ENCODE peak calls at places on chromosome 13, in seven cellular contexts. D is heart right ventricle, C is tibial artery, T is Peyer's patch, Q is right lobe of liver, Z is AG04450, W is adrenal gland. K is an unnamed sample.
A peak's percentile ranks its signal among the peaks of the same experiment; 100 is the strongest.

GRCh38 chr13:104014803-104015645 is 948.8 kb upstream of the SLC10A2 start:
- DNase-seq in D (no peak), C (no peak), T (no peak), Q (no peak), Z (no peak), W (no peak), K (no peak)

GRCh38 chr13:23824355-23824754 is 64.8 kb downstream of the MIPEP start:
- DNase-seq in D (no peak), C (peak; percentile 81), T (no peak), Q (no peak), Z (no peak), W (no peak), K (no peak)

GRCh38 chr13:64130170-64130569 is 2714.5 kb upstream of the PCDH20 start:
- DNase-seq in D (no peak), C (no peak), T (no peak), Q (no peak), Z (no peak), W (no peak), K (no peak)

GRCh38 chr13:57629391-57629804 is 2.1 kb upstream of the PCDH17 start:
- DNase-seq in D (peak; percentile 14), C (peak; percentile 61), T (no peak), Q (no peak), Z (no peak), W (peak; percentile 19), K (no peak)

GRCh38 chr13:77176350-77176749 is 149.4 kb upstream of the FBXL3 start:
- DNase-seq in D (no peak), C (no peak), T (no peak), Q (no peak), Z (peak; percentile 42), W (no peak), K (no peak)

GRCh38 chr13:43805071-43805468 is 18.3 kb upstream of the ENOX1 start:
- DNase-seq in D (no peak), C (no peak), T (no peak), Q (no peak), Z (peak; percentile 54), W (no peak), K (no peak)

GRCh38 chr13:63636231-63636993 is 2220.8 kb upstream of the PCDH20 start:
- DNase-seq in D (no peak), C (no peak), T (no peak), Q (no peak), Z (no peak), W (no peak), K (no peak)

GRCh38 chr13:110330491-110331001 is 23.5 kb downstream of the COL4A2 start:
- DNase-seq in D (no peak), C (peak; percentile 60), T (peak; percentile 47), Q (no peak), Z (no peak), W (no peak), K (no peak)

GRCh38 chr13:94480672-94481145 is 1.2 kb upstream of the DCT start:
- DNase-seq in D (peak; percentile 16), C (no peak), T (no peak), Q (no peak), Z (no peak), W (no peak), K (peak; percentile 45)

GRCh38 chr13:73870036-73870741 is 264.0 kb downstream of the KLF12 start:
- DNase-seq in D (no peak), C (no peak), T (no peak), Q (no peak), Z (no peak), W (no peak), K (no peak)

GRCh38 chr13:24680258-24680920 is at the start of gene ATP12A:
- DNase-seq in D (no peak), C (no peak), T (peak; percentile 61), Q (no peak), Z (no peak), W (no peak), K (no peak)

GRCh38 chr13:87122551-87122950 is 548.6 kb upstream of the SLITRK5 start:
- DNase-seq in D (no peak), C (no peak), T (no peak), Q (no peak), Z (no peak), W (no peak), K (no peak)

GRCh38 chr13:113245858-113246791 is 36.7 kb downstream of the CUL4A start:
- DNase-seq in D (no peak), C (no peak), T (no peak), Q (no peak), Z (no peak), W (no peak), K (no peak)

GRCh38 chr13:43786766-43787517 is at the start of gene ENOX1:
- DNase-seq in D (peak; percentile 78), C (peak; percentile 70), T (peak; percentile 47), Q (peak; percentile 58), Z (peak; percentile 49), W (peak; percentile 46), K (peak; percentile 62)

GRCh38 chr13:74444877-74445479 is 310.8 kb upstream of the KLF12 start:
- DNase-seq in D (no peak), C (no peak), T (no peak), Q (no peak), Z (no peak), W (no peak), K (no peak)

GRCh38 chr13:24277721-24278120 is 31.7 kb upstream of the C1QTNF9 start:
- DNase-seq in D (no peak), C (no peak), T (no peak), Q (no peak), Z (no peak), W (no peak), K (no peak)

GRCh38 chr13:24254151-24254810 is 55.1 kb upstream of the C1QTNF9 start:
- DNase-seq in D (no peak), C (no peak), T (peak; percentile 62), Q (no peak), Z (peak; percentile 10), W (no peak), K (no peak)

GRCh38 chr13:40640202-40640601 is 26.2 kb downstream of the FOXO1 start:
- DNase-seq in D (no peak), C (no peak), T (no peak), Q (no peak), Z (no peak), W (no peak), K (no peak)
- H3K27ac ChIP-seq in D (no peak overlapping the region), C (no peak overlapping the region), T (no peak overlapping the region), Q (no peak overlapping the region), Z (no peak overlapping the region), W (peak overlapping the region; percentile 82), K (peak overlapping the region; percentile 59)

GRCh38 chr13:82698383-82698782 is 1183.9 kb downstream of the SLITRK1 start:
- DNase-seq in D (no peak), C (no peak), T (no peak), Q (no peak), Z (no peak), W (no peak), K (no peak)

GRCh38 chr13:82688400-82688999 is 1193.8 kb downstream of the SLITRK1 start:
- DNase-seq in D (no peak), C (no peak), T (no peak), Q (no peak), Z (no peak), W (no peak), K (no peak)

GRCh38 chr13:82698941-82699340 is 1183.3 kb downstream of the SLITRK1 start:
- DNase-seq in D (no peak), C (no peak), T (no peak), Q (no peak), Z (no peak), W (no peak), K (no peak)

GRCh38 chr13:82693607-82694006 is 1188.7 kb downstream of the SLITRK1 start:
- DNase-seq in D (no peak), C (no peak), T (no peak), Q (no peak), Z (no peak), W (no peak), K (no peak)
- TF ChIP-seq CTCF in D (no peak), C (no peak), T (no peak), Q (no peak), Z (no peak), W (no peak), K (no peak)

GRCh38 chr13:20192470-20193141 is at the start of gene GJB2:
- DNase-seq in D (peak; percentile 23), C (no peak), T (peak; percentile 61), Q (peak; percentile 68), Z (no peak), W (no peak), K (no peak)

GRCh38 chr13:20191311-20191901 is 1.3 kb downstream of the GJB2 start:
- DNase-seq in D (no peak), C (no peak), T (peak; percentile 62), Q (peak; percentile 73), Z (no peak), W (no peak), K (peak; percentile 34)

GRCh38 chr13:20193142-20193923 is 595 bp upstream of the GJB2 start:
- DNase-seq in D (no peak), C (no peak), T (no peak), Q (no peak), Z (no peak), W (no peak), K (no peak)

GRCh38 chr13:20190481-20191310 is 2.0 kb downstream of the GJB2 start:
- DNase-seq in D (no peak), C (no peak), T (no peak), Q (no peak), Z (peak; percentile 39), W (no peak), K (no peak)

DNA sequence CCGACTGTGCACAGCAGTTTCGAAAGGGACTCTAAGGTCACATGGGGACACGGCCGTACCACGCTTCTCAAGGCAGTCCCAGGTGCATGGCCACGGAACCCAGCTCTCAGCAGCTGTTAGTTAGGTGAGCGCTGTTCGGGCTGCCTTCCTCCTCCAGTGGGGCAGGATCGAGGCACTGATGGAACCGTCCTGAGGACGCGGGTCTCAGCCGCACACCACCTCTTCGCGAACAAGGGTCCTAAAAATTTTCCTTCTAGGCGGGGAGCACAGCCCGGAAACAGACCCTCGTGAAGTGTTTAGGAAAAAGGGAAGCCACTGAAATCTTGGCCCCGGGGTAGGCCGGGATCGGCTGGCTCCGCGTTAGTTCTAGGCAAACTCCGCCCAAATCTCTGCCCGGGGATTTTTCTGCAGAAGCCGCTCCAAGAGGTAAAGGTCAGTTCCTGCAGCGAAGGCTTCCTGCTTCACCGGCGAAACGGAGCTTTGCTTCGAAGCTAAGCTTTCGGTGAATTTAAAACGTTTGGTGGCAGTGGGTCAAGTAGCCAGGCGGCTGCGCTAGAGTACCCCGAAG is 752 bp downstream of the GJB2 start:
- DNase-seq in D (no peak), C (no peak), T (peak; percentile 62), Q (peak; percentile 63), Z (no peak), W (no peak), K (no peak)
- H3K4me3 ChIP-seq in D (peak overlapping the region; percentile 62), C (peak overlapping the region; percentile 53), T (peak overlapping the region; percentile 79), Q (peak overlapping the region; percentile 64), Z (peak overlapping the region; percentile 51), W (no peak overlapping the region), K (peak overlapping the region; percentile 71)

GRCh38 chr13:79290595-79291244 is 115.3 kb downstream of the RBM26 start:
- DNase-seq in D (no peak), C (no peak), T (no peak), Q (no peak), Z (no peak), W (no peak), K (no peak)
- H3K27ac ChIP-seq in D (no peak overlapping the region), C (no peak overlapping the region), T (no peak overlapping the region), Q (no peak overlapping the region), Z (no peak overlapping the region), W (no peak overlapping the region), K (no peak overlapping the region)

K was measured in psoas muscle.